ENCODE peak calls at places on chromosomes 16 and 17, in six cellular contexts. H, S, U, C, J and Z are unnamed samples.

GRCh38 chr16:89363621-89364393 is 126.6 kb downstream of the ANKRD11 start:
- DNase-seq in H (peak; percentile 86), S (no peak), U (no peak), C (no peak), J (peak; percentile 73), Z (no peak)

GRCh38 chr16:966035-966434 is 4.7 kb downstream of the LMF1 start:
- DNase-seq in H (no peak), S (no peak), U (no peak), C (no peak), J (no peak), Z (no peak)

GRCh38 chr16:72987480-72987901 is 60.4 kb downstream of the ZFHX3 start:
- DNase-seq in H (no peak), S (no peak), U (no peak), C (no peak), J (no peak), Z (no peak)

GRCh38 chr17:75313941-75314550 is 24.8 kb upstream of the SLC25A19 start:
- DNase-seq in H (no peak), S (no peak), U (no peak), C (no peak), J (no peak), Z (no peak)

GRCh38 chr17:3794890-3795757 is 5.9 kb downstream of the ITGAE start:
- DNase-seq in H (peak; percentile 83), S (no peak), U (no peak), C (no peak), J (no peak), Z (no peak)

GRCh38 chr16:53282975-53283946 is 151.0 kb upstream of the RBL2 start:
- DNase-seq in H (peak; percentile 42), S (peak; percentile 37), U (no peak), C (peak; percentile 30), J (no peak), Z (peak; percentile 3)

GRCh38 chr16:50167603-50168002 is 14.5 kb downstream of the TENT4B start:
- DNase-seq in H (no peak), S (no peak), U (no peak), C (no peak), J (peak; percentile 41), Z (no peak)

GRCh38 chr17:69575346-69575761 is 160.9 kb downstream of the MAP2K6 start:
- DNase-seq in H (peak; percentile 86), S (no peak), U (no peak), C (no peak), J (peak; percentile 53), Z (no peak)

GRCh38 chr16:13866073-13866472 is 53.9 kb upstream of the ERCC4 start:
- DNase-seq in H (peak; percentile 48), S (peak; percentile 76), U (no peak), C (peak; percentile 32), J (peak; percentile 86), Z (no peak)

GRCh38 chr17:72378414-72379395 is 257.9 kb downstream of the SOX9 start:
- DNase-seq in H (no peak), S (no peak), U (no peak), C (peak; percentile 14), J (no peak), Z (no peak)

GRCh38 chr16:77677129-77677528 is 45.2 kb upstream of the NUDT7 start:
- DNase-seq in H (no peak), S (no peak), U (no peak), C (no peak), J (no peak), Z (no peak)

GRCh38 chr17:81371910-81372760 is 23.1 kb upstream of the BAHCC1 start:
- DNase-seq in H (no peak), S (no peak), U (no peak), C (no peak), J (peak; percentile 34), Z (no peak)

GRCh38 chr16:85017151-85017550 is 5.8 kb upstream of the ZDHHC7 start:
- DNase-seq in H (no peak), S (no peak), U (no peak), C (no peak), J (no peak), Z (peak; percentile 19)

GRCh38 chr16:64356267-64356666 is 765.6 kb downstream of the CDH11 start:
- DNase-seq in H (peak; percentile 80), S (no peak), U (no peak), C (no peak), J (no peak), Z (no peak)

GRCh38 chr17:82867763-82868325 is 28.0 kb upstream of the ZNF750 start:
- DNase-seq in H (no peak), S (no peak), U (no peak), C (no peak), J (no peak), Z (no peak)

GRCh38 chr17:65723356-65723928 is 162.0 kb upstream of the AXIN2 start:
- DNase-seq in H (peak; percentile 70), S (no peak), U (no peak), C (no peak), J (no peak), Z (no peak)

GRCh38 chr17:75428775-75429469 is 23.4 kb upstream of the GRB2 start:
- DNase-seq in H (peak; percentile 92), S (no peak), U (no peak), C (no peak), J (no peak), Z (no peak)

GRCh38 chr16:8126313-8126712 is 464.0 kb downstream of the TMEM114 start:
- DNase-seq in H (no peak), S (no peak), U (no peak), C (no peak), J (no peak), Z (no peak)

GRCh38 chr17:55770220-55770870 is 19.5 kb downstream of the PCTP start:
- DNase-seq in H (peak; percentile 62), S (peak; percentile 65), U (no peak), C (peak; percentile 28), J (no peak), Z (no peak)